ENCODE peak calls at places on chromosomes 5 and 9, in ten cellular contexts. V is fibroblast of pulmonary artery; Q is SW480; Y is heart right ventricle; Z is activated T-cell treated with anti-CD3 and anti-CD28 coated beads, Interleukin-2, amount 50 U/mL, for 48 hours; S is KBM-7; K is body of pancreas; F is DMS 273 treated with DMSO at 0.1 percent for 48 hours; O is stimulated activated CD4-positive, alpha-beta T cell treated with anti-CD3 and anti-CD28 coated beads, Interleukin-12 subunit alpha, Interleukin-12 subunit beta, amount 100 ng/mL, for 48 hours; M is NCI-H460. U is an unnamed sample.

GRCh38 chr9:136486131-136486530 is 3.3 kb upstream of the SEC16A start:
- DNase-seq in O (no peak), Y (no peak), M (no peak), V (no peak), F (no peak), S (no peak), Z (no peak), Q (no peak), K (no peak), U (no peak)

GRCh38 chr9:133862585-133863041 is 124.5 kb upstream of the SARDH start:
- DNase-seq in Y (peak; percentile 45), M (no peak), O (no peak), F (no peak), K (no peak), S (peak; percentile 90), Q (no peak), V (no peak), Z (no peak), U (peak; percentile 25)

GRCh38 chr5:31119938-31120641 is 73.4 kb upstream of the CDH6 start:
- DNase-seq in M (no peak), F (no peak), Z (no peak), K (no peak), Y (no peak), S (no peak), Q (no peak), V (no peak), O (no peak), U (no peak)

GRCh38 chr9:22986556-22986955 is 539.9 kb downstream of the DMRTA1 start:
- DNase-seq in Z (no peak), O (no peak), M (no peak), Y (no peak), Q (peak; percentile 3), K (no peak), F (no peak), V (no peak), S (no peak), U (no peak)

GRCh38 chr5:33244441-33245150 is 196.2 kb upstream of the TARS1 start:
- DNase-seq in S (no peak), Z (no peak), V (no peak), K (no peak), Y (no peak), O (no peak), Q (no peak), F (no peak), M (no peak), U (no peak)

GRCh38 chr5:93519737-93520136 is 61.3 kb downstream of the NR2F1-AS1 start:
- DNase-seq in S (no peak), V (peak; percentile 18), O (no peak), M (no peak), F (no peak), Q (no peak), Z (no peak), Y (no peak), K (no peak), U (no peak)

GRCh38 chr5:52870448-52870847 is 82.7 kb downstream of the ITGA1 start:
- DNase-seq in V (peak; percentile 51), F (no peak), Z (no peak), Q (no peak), S (no peak), O (no peak), K (no peak), Y (peak; percentile 30), M (no peak), U (no peak)

GRCh38 chr5:174172104-174172965 is 126.8 kb downstream of the NSG2 start:
- DNase-seq in S (no peak), Z (no peak), Q (no peak), O (no peak), Y (no peak), V (no peak), M (no peak), K (no peak), F (no peak), U (peak; percentile 25)

GRCh38 chr5:9621379-9621903 is 8.7 kb downstream of the TAS2R1 start:
- DNase-seq in Y (no peak), Q (no peak), M (no peak), K (no peak), V (peak; percentile 90), Z (no peak), S (no peak), F (no peak), O (no peak), U (no peak)

GRCh38 chr9:91886433-91887031 is 63.5 kb downstream of the ROR2 start:
- DNase-seq in S (no peak), M (no peak), F (no peak), V (no peak), K (no peak), O (no peak), Q (no peak), Y (no peak), Z (no peak), U (no peak)

GRCh38 chr5:178242416-178242815 is 9.8 kb upstream of the PHYKPL start:
- DNase-seq in V (no peak), M (no peak), Y (no peak), F (no peak), K (no peak), S (no peak), Z (no peak), O (no peak), Q (no peak), U (no peak)

GRCh38 chr5:5374034-5374715 is 48.3 kb upstream of the ICE1 start:
- DNase-seq in S (no peak), V (peak; percentile 5), K (no peak), O (no peak), Y (peak; percentile 28), Z (no peak), F (no peak), Q (no peak), M (no peak), U (no peak)

GRCh38 chr5:52787600-52788504 is at the start of the genes ITGA1 and PELO:
- DNase-seq in F (no peak), Y (peak; percentile 77), Q (peak; percentile 88), S (peak; percentile 72), K (peak; percentile 78), Z (peak; percentile 63), O (no peak), V (peak; percentile 91), M (peak; percentile 44), U (no peak)

GRCh38 chr9:133162802-133163558 is 734 bp downstream of the GBGT1 start:
- DNase-seq in M (no peak), F (no peak), O (no peak), Y (no peak), K (no peak), Z (no peak), V (no peak), S (no peak), Q (no peak), U (no peak)

GRCh38 chr9:120730661-120731514 is 16.6 kb upstream of the MEGF9 start:
- DNase-seq in F (no peak), V (peak; percentile 91), Q (peak; percentile 84), S (no peak), O (no peak), Y (peak; percentile 30), M (no peak), Z (no peak), K (peak; percentile 40), U (no peak)

GRCh38 chr9:131405429-131405828 is 11.5 kb downstream of the PRRC2B start:
- DNase-seq in Q (no peak), M (no peak), Y (peak; percentile 66), Z (no peak), V (peak; percentile 63), K (peak; percentile 26), F (no peak), S (no peak), O (no peak), U (no peak)

GRCh38 chr5:71829206-71829605 is 110.1 kb downstream of the CARTPT start:
- DNase-seq in F (no peak), V (no peak), M (no peak), S (peak; percentile 89), Y (no peak), K (no peak), Z (no peak), O (no peak), Q (no peak), U (no peak)

GRCh38 chr5:61409568-61409967 is 77.5 kb downstream of the ZSWIM6 start:
- DNase-seq in M (peak; percentile 66), F (no peak), Q (peak; percentile 87), V (peak; percentile 92), Y (no peak), S (no peak), O (no peak), Z (no peak), K (no peak), U (no peak)

GRCh38 chr5:60395712-60396329 is 304.1 kb downstream of the DEPDC1B start:
- DNase-seq in M (no peak), F (no peak), Y (no peak), V (no peak), Q (no peak), Z (no peak), O (no peak), K (no peak), S (no peak), U (no peak)

GRCh38 chr9:8558176-8558575 is 758.6 kb upstream of the DMAC1 start:
- DNase-seq in S (no peak), M (peak; percentile 26), V (peak; percentile 36), O (no peak), K (no peak), Y (no peak), Q (no peak), F (no peak), Z (no peak), U (no peak)

GRCh38 chr9:35618854-35619799 is 914 bp upstream of the CD72 start:
- DNase-seq in O (peak; percentile 21), Z (peak; percentile 68), S (peak; percentile 93), Q (no peak), Y (no peak), V (no peak), M (no peak), F (no peak), K (no peak), U (no peak)

GRCh38 chr5:90488791-90489190 is 14.1 kb downstream of the POLR3G start:
- DNase-seq in O (no peak), S (peak; percentile 46), Z (no peak), M (no peak), Y (no peak), Q (no peak), F (no peak), V (no peak), K (no peak), U (no peak)

GRCh38 chr5:122880749-122881148 is 35.3 kb downstream of the SNX24 start:
- DNase-seq in F (no peak), V (no peak), Q (no peak), Z (no peak), M (no peak), Y (no peak), O (no peak), S (no peak), K (no peak), U (no peak)

GRCh38 chr9:19976226-19976625 is 187.4 kb upstream of the SLC24A2 start:
- DNase-seq in Z (peak; percentile 49), O (peak; percentile 19), S (peak; percentile 15), F (no peak), V (no peak), K (no peak), Q (no peak), Y (no peak), M (no peak), U (no peak)

GRCh38 chr5:36939969-36940858 is 63.6 kb downstream of the NIPBL start:
- DNase-seq in V (peak; percentile 30), O (no peak), Z (no peak), Q (no peak), F (no peak), Y (no peak), M (no peak), S (no peak), K (no peak), U (no peak)

GRCh38 chr5:151068571-151069197 is 12.2 kb downstream of the TNIP1 start:
- DNase-seq in F (no peak), S (no peak), Z (peak; percentile 78), K (no peak), O (no peak), Q (no peak), M (no peak), V (no peak), Y (no peak), U (no peak)

GRCh38 chr5:96004087-96004486 is 42.4 kb upstream of the ELL2 start:
- DNase-seq in Y (no peak), Q (no peak), S (no peak), K (no peak), O (no peak), M (no peak), F (no peak), Z (no peak), V (no peak), U (no peak)

GRCh38 chr5:110900829-110901228 is 162.0 kb downstream of the SLC25A46 start:
- DNase-seq in V (peak; percentile 83), F (no peak), Z (no peak), Y (no peak), O (no peak), K (no peak), S (no peak), M (peak; percentile 1), Q (no peak), U (no peak)

U was measured in occipital lobe.